ENCODE peak calls at places on chromosomes 11 and 22, in four cellular contexts. W is heart right ventricle, B is cardiac muscle cell, H is tibial artery. M is an unnamed sample. For H3K4me1, the result is how much of the 10 kb centered on the place peaks cover.

GRCh38 chr11:27204527-27204926 is 158.5 kb downstream of the CCDC34 start:
- DNase-seq in W (no peak), H (no peak), B (no peak), M (no peak)

GRCh38 chr22:42350373-42350772 is 79.9 kb upstream of the TCF20 start:
- DNase-seq in W (no peak), B (no peak), H (no peak), M (no peak)

GRCh38 chr22:26671317-26672059 is 14.1 kb downstream of the MIAT start:
- DNase-seq in B (no peak), W (peak), H (peak), M (peak)

GRCh38 chr11:16293204-16293681 is 63.1 kb downstream of the SOX6 start:
- DNase-seq in W (no peak), H (no peak), B (peak), M (no peak)

GRCh38 chr22:43889366-43890253 is 2.2 kb downstream of the PNPLA5 start:
- DNase-seq in W (no peak), H (no peak), B (no peak), M (peak)

GRCh38 chr11:12189543-12190235 is 79.3 kb downstream of the MICAL2 start:
- DNase-seq in H (peak), B (no peak), W (no peak), M (no peak)

GRCh38 chr22:28002863-28003565 is 84.0 kb upstream of the PITPNB start:
- DNase-seq in B (no peak), H (no peak), W (no peak), M (no peak)

GRCh38 chr22:21991309-21991596 is 8.7 kb upstream of the TOP3B start:
- DNase-seq in B (no peak), W (no peak), H (no peak), M (no peak)

GRCh38 chr11:31825453-31826391 is 14.6 kb upstream of the PAX6 start:
- DNase-seq in H (no peak), W (no peak), B (no peak), M (no peak)

GRCh38 chr11:111557425-111558111 is 17.0 kb downstream of the LAYN start:
- DNase-seq in H (no peak), W (no peak), B (no peak), M (no peak)

GRCh38 chr11:70210051-70210501 is 7.0 kb downstream of the FADD start:
- DNase-seq in B (no peak), W (no peak), H (no peak), M (no peak)

GRCh38 chr11:130121430-130121978 is 38.1 kb upstream of the ST14 start:
- DNase-seq in B (no peak), H (no peak), W (no peak), M (no peak)

GRCh38 chr22:33180371-33180770 is 122.2 kb upstream of the SYN3 start:
- DNase-seq in W (no peak), B (no peak), H (no peak), M (no peak)

GRCh38 chr11:32173435-32173834 is 82.6 kb downstream of the RCN1 start:
- DNase-seq in W (peak), B (peak), H (peak), M (peak)

GRCh38 chr11:82183346-82183745 is 550.3 kb downstream of the FAM181B start:
- DNase-seq in B (no peak), W (no peak), H (no peak), M (no peak)

GRCh38 chr11:113705871-113706654 is at the start of gene TMPRSS5:
- DNase-seq in H (no peak), B (no peak), W (no peak), M (no peak)

GRCh38 chr11:62664405-62665074 is 470 bp downstream of the C11orf98 start:
- DNase-seq in B (peak), W (no peak), H (no peak), M (no peak)

GRCh38 chr11:10117709-10118341 is 176.2 kb downstream of the SBF2 start:
- DNase-seq in B (no peak), H (no peak), W (no peak), M (no peak)

GRCh38 chr11:11970556-11970955 is 37.9 kb downstream of the DKK3 start:
- DNase-seq in W (no peak), H (no peak), B (no peak), M (peak)

GRCh38 chr11:118002541-118003019 is 16.4 kb downstream of the IL10RA start:
- DNase-seq in W (no peak), B (no peak), H (no peak), M (peak)

GRCh38 chr11:3157381-3158130 is 7.6 kb downstream of the OSBPL5 start:
- DNase-seq in B (no peak), W (peak), H (peak), M (peak)

GRCh38 chr11:124835918-124836317 is 29.3 kb upstream of the ROBO3 start:
- DNase-seq in H (no peak), W (no peak), B (no peak), M (no peak)

GRCh38 chr11:19673924-19674390 is 38.7 kb upstream of the NAV2 start:
- DNase-seq in B (peak), W (peak), H (peak), M (peak)

GRCh38 chr11:17410606-17411379 is 22.3 kb upstream of the KCNJ11 start:
- DNase-seq in H (no peak), B (no peak), W (no peak), M (no peak)

GRCh38 chr11:131841028-131841427 is 470.6 kb downstream of the NTM start:
- DNase-seq in H (no peak), B (no peak), W (no peak), M (no peak)

GRCh38 chr22:42297778-42298177 is 27.3 kb upstream of the TCF20 start:
- DNase-seq in B (no peak), W (no peak), H (no peak), M (no peak)

GRCh38 chr11:14435717-14436116 is 63.9 kb downstream of the COPB1 start:
- DNase-seq in W (no peak), H (no peak), B (no peak), M (no peak)

GRCh38 chr11:203945-204586 is 3.1 kb downstream of the BET1L start:
- DNase-seq in H (no peak), B (no peak), W (no peak), M (no peak)

GRCh38 chr11:1333091-1333772 is 23.8 kb upstream of the TOLLIP start:
- DNase-seq in H (peak), W (no peak), B (no peak), M (no peak)

GRCh38 chr22:31935961-31936635 is 8.2 kb upstream of the YWHAH start:
- DNase-seq in B (no peak), W (no peak), H (no peak), M (no peak)

GRCh38 chr22:47307812-47308211 is 545.4 kb downstream of the TBC1D22A start:
- DNase-seq in W (no peak), B (no peak), H (no peak), M (no peak)

GRCh38 chr11:10930224-10930960 is 72.5 kb upstream of the ZBED5 start:
- DNase-seq in B (no peak), W (no peak), H (no peak), M (no peak)

GRCh38 chr11:111303476-111303875 is 5.1 kb downstream of the POU2AF3 start:
- DNase-seq in W (no peak), H (no peak), B (no peak), M (no peak)

GRCh38 chr22:45127866-45128265 is 35.9 kb upstream of the NUP50 start:
- DNase-seq in W (no peak), B (no peak), H (no peak), M (no peak)

GRCh38 chr11:34633990-34634725 is 13.3 kb downstream of the EHF start:
- DNase-seq in W (no peak), B (no peak), H (no peak), M (no peak)
- H3K27ac ChIP-seq in W (no peak), B (no peak), H (no peak), M (no peak)

GRCh38 chr11:96213500-96213899 is 129.5 kb downstream of the MAML2 start:
- DNase-seq in B (no peak), W (no peak), H (no peak), M (no peak)
- H3K4me1 ChIP-seq in B (under half), W (half or more), H (half or more), M (under half)

GRCh38 chr11:128179512-128179911 is 407.8 kb downstream of the ETS1 start:
- DNase-seq in H (no peak), B (no peak), W (no peak), M (no peak)

GRCh38 chr11:128181090-128181485 is 406.3 kb downstream of the ETS1 start:
- DNase-seq in H (no peak), W (no peak), B (no peak), M (no peak)

GRCh38 chr11:128179049-128179448 is 408.3 kb downstream of the ETS1 start:
- DNase-seq in W (no peak), B (no peak), H (no peak), M (no peak)

GRCh38 chr11:128181984-128182383 is 405.4 kb downstream of the ETS1 start:
- DNase-seq in W (no peak), H (no peak), B (no peak), M (no peak)

DNA sequence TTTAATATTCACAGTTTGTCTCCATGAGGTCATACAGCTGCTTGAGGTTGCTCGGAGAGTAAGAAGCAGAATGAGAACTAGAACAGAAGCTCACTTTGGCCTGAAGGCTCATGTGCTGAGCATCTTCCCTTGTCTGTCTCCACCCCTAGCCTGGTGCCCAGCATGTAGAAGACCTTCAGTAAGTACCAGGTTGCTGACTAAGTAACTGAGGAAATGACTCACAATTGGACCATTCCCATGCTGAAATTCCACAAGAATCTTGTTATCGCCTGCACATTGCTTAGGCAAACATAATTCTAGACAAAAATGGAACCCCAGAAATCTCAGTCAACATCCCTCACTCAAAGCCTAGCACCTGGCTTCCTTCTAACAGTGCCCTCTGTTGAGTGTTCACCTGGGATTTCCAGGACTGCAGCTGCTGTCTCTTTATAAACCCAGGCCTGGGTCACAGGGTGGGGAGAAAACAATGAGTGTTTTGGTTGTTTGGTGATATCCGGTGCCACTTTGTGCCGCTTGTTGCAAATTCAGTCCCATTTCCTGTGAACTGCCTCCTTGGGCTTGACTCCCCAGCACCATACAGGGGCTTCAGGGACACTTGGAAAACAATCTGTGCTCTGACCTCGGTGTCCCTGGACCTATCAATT is 406.8 kb downstream of the ETS1 start:
- DNase-seq in B (no peak), H (no peak), W (no peak), M (no peak)
- H3K27ac ChIP-seq in B (no peak), H (no peak), W (no peak), M (no peak)

GRCh38 chr11:123179571-123179970 is 15.5 kb downstream of the CLMP start:
- DNase-seq in W (no peak), H (no peak), B (no peak), M (no peak)
- H3K4me1 ChIP-seq in W (under half), H (under half), B (under half), M (under half)

DNA sequence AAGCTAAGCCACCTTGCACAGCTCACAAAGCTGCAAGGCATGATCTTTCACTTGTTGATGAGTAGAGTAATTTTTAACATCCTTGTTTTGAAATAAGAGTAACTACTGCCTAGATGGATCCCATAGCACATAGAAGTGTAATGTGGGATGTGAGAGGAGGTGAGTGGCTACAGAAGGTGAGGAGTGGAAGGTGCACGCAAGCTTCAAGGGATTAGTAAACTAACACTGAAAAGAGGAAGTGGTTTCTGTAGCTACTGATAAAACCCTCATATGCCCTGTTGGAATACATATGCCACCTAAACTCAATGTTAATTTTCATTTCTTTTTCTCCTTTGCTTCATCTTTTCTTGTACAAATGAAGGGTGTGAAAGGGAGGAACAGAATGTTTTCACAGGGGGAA is 22.0 kb upstream of the CTSC start:
- DNase-seq in H (no peak), B (no peak), W (no peak), M (no peak)
- H3K27ac ChIP-seq in H (no peak), B (no peak), W (no peak), M (no peak)

GRCh38 chr22:39496131-39496838 is 5.8 kb upstream of the MIEF1 start:
- DNase-seq in B (peak), H (peak), W (peak), M (peak)
- H3K4me1 ChIP-seq in B (under half), H (under half), W (half or more), M (under half)

GRCh38 chr11:28704801-28705200 is 596.6 kb downstream of the METTL15 start:
- DNase-seq in H (no peak), B (no peak), W (no peak), M (no peak)

GRCh38 chr11:28701760-28702449 is 593.7 kb downstream of the METTL15 start:
- DNase-seq in B (no peak), W (no peak), H (no peak), M (no peak)

GRCh38 chr11:28702450-28702790 is 594.2 kb downstream of the METTL15 start:
- DNase-seq in B (no peak), H (no peak), W (no peak), M (no peak)

GRCh38 chr11:28703371-28703770 is 595.2 kb downstream of the METTL15 start:
- DNase-seq in H (no peak), B (no peak), W (no peak), M (no peak)

DNA sequence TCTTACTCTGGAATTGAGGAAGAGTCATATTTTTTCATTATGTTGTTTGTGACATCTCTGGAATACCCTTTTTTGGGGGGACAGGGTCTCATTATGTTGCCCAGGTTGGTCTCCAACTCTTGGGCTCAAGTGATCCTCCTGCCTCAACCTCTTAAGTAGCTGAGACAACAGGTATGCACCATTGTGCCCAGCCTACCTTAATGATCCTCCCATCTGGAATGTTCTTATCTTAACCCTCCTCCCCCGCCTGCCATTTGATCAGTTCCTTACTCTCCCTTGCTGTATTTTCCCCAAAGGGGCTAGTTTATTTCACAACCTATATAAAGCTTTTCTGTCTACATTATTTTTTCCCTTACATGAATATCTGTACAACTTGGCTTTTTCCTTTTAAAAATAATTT is 594.7 kb downstream of the METTL15 start:
- DNase-seq in B (no peak), H (no peak), W (no peak), M (no peak)
- H3K27ac ChIP-seq in B (no peak), H (no peak), W (no peak), M (no peak)

DNA sequence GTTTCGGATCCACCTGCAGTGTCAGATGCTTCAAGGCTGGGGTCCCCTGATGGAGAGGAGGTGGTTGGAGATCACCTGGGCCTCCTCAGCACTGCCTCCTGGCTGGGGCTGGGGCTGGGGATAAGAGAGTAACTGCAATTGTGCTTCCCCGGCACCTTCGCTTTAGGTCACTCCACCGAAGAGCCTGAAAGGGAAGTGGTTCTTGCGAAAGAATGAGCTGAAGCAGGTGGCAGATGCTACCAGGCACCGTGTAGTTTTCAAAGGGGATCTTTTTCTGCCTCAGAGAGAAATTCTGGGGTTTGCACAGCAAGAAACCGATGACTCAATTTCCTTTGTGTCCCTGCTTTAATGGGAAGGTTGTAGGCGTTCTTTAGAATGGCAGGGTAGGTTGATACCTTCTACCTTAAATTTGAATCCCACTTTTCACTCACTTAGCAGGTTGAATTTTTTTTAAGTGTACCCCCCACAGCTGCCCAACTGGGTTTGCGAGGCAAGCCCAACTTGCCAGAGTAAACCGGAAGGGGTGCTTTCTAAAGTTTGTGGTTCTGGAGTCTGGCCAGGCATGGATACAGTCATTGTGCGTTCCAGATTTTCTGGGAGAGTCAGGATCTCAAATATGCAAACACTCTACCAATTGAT is 5.3 kb downstream of the CD44 start:
- DNase-seq in B (no peak), H (no peak), W (no peak), M (no peak)
- H3K4me1 ChIP-seq in B (under half), H (half or more), W (half or more), M (under half)

GRCh38 chr22:30879398-30879797 is 89.2 kb downstream of the MORC2 start:
- DNase-seq in H (no peak), B (no peak), W (peak), M (no peak)

GRCh38 chr22:30878516-30879365 is 89.8 kb downstream of the MORC2 start:
- DNase-seq in B (peak), H (no peak), W (peak), M (no peak)

GRCh38 chr22:30876221-30876751 is 92.3 kb downstream of the MORC2 start:
- DNase-seq in H (peak), W (peak), B (no peak), M (no peak)

GRCh38 chr22:30876925-30877553 is 91.5 kb downstream of the MORC2 start:
- DNase-seq in H (peak), B (no peak), W (peak), M (no peak)

GRCh38 chr22:30877662-30878515 is 90.7 kb downstream of the MORC2 start:
- DNase-seq in B (no peak), W (peak), H (peak), M (no peak)
- H3K27ac ChIP-seq in B (no peak), W (peak), H (no peak), M (no peak)